ENCODE peak calls at places on chromosome X, in six cellular contexts. E, F, P, D, A and Z are unnamed samples.
A peak's percentile ranks its signal among the peaks of the same experiment; 100 is the strongest.

GRCh38 chrX:21756785-21757529 is 959 bp downstream of the SMPX start:
- DNase-seq in P (no peak), F (no peak), E (no peak), D (no peak), A (no peak), Z (no peak)

GRCh38 chrX:154775611-154776349 is 13.1 kb downstream of the DKC1 start:
- DNase-seq in E (peak; percentile 36), A (peak; percentile 13), P (no peak), D (no peak), F (no peak), Z (no peak)

GRCh38 chrX:13428055-13428786 is 108.4 kb upstream of the ATXN3L start:
- DNase-seq in P (no peak), E (peak; percentile 67), A (peak; percentile 88), F (no peak), D (no peak), Z (peak; percentile 84)

GRCh38 chrX:108177321-108177990 is 85.9 kb downstream of the ATG4A start:
- DNase-seq in D (no peak), F (no peak), A (no peak), E (no peak), P (no peak), Z (peak; percentile 16)

GRCh38 chrX:140525448-140525847 is 20.6 kb upstream of the SOX3 start:
- DNase-seq in F (no peak), E (peak; percentile 34), A (no peak), P (no peak), D (no peak), Z (no peak)

GRCh38 chrX:41334866-41335589 is 1.1 kb downstream of the DDX3X start:
- DNase-seq in A (peak; percentile 30), F (peak; percentile 48), E (peak; percentile 73), P (peak; percentile 77), D (peak; percentile 64), Z (peak; percentile 29)

GRCh38 chrX:11190745-11191510 is 79.8 kb downstream of the HCCS start:
- DNase-seq in D (no peak), P (no peak), A (peak; percentile 64), E (no peak), F (no peak), Z (no peak)

GRCh38 chrX:15146515-15146914 is 123.4 kb downstream of the ASB9 start:
- DNase-seq in A (peak; percentile 58), F (peak; percentile 11), E (peak; percentile 17), P (peak; percentile 22), D (no peak), Z (peak; percentile 12)

GRCh38 chrX:48684134-48684533 is 535 bp downstream of the WAS start:
- DNase-seq in A (no peak), D (no peak), P (no peak), E (no peak), F (no peak), Z (no peak)

GRCh38 chrX:71095971-71096701 is 485 bp downstream of the FOXO4 start:
- DNase-seq in A (peak; percentile 26), E (no peak), D (peak; percentile 51), P (no peak), F (no peak), Z (no peak)

GRCh38 chrX:259692-260355 is 21.4 kb upstream of the PLCXD1 start:
- DNase-seq in P (no peak), E (no peak), A (no peak), D (no peak), F (peak; percentile 38), Z (no peak)

GRCh38 chrX:13430136-13430827 is 110.4 kb upstream of the ATXN3L start:
- DNase-seq in E (no peak), P (no peak), F (no peak), D (no peak), A (no peak), Z (peak; percentile 75)

GRCh38 chrX:150358651-150359050 is 4.5 kb upstream of the MAMLD1 start:
- DNase-seq in D (no peak), P (no peak), A (no peak), E (no peak), F (peak; percentile 2), Z (no peak)

GRCh38 chrX:135497736-135498135 is 22.7 kb upstream of the INTS6L start:
- DNase-seq in A (no peak), F (no peak), P (no peak), E (no peak), D (no peak), Z (no peak)
- H3K27me3 ChIP-seq in A (peaks cover 42% of the 10 kb centered on the region), F (peaks cover 17% of the 10 kb centered on the region), P (peaks cover 5% of the 10 kb centered on the region), E (no peaks in the 10 kb centered on the region), D (no peaks in the 10 kb centered on the region), Z (no peaks in the 10 kb centered on the region)

DNA sequence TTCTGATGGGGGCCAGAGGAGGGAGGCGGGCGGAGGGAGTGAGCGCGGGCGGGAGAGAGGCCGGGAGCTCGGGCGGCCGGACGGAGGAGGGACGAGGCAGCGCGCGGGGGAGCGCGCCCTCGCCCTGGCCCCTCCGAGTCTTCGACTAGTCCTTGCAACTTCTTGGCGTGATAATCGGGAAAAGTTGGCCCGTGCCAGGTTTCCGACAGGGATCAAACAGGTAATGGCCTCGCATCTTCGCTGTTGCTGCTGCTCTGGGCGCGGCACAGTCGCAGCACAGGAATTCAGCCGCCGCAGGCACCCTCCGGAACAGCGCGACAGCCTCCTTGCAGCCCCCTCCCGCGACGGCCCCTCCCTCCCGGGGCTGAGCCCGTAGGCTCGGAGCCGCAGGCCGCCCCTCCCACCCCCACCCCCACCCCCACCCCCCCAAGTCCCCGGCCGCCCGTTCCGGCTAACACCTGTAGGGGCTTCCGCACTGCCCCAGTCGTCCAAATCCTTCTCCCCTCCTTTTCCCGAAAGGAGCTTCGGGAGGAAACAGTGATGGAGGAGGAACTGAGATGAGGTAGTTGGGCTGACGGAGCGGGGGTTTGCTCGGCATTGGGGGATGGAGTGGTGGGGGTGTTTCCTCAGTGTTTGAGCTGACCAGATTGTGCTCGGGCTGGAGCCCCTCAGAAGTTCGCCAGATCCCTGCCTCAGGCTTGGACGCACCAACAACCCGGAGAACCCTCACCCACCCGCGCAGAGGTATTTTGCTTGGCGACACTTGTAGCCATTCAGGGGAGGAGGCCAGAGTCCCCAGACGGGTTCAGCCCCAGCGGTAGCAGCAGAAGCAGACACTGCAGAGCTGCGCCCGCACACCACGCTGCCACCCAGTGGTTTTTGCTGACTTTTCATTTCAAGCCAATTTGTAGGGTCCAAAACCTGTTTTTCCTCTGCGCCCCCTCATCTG is at the start of gene FGF13:
- DNase-seq in P (peak; percentile 16), E (no peak), D (peak; percentile 37), A (peak; percentile 34), F (no peak), Z (no peak)
- TF ChIP-seq CTCF in P (no peak), E (peak; percentile 8), D (no peak), A (peak; percentile 48), F (peak; percentile 26), Z (peak; percentile 38)

GRCh38 chrX:22800806-22801205 is 199.0 kb upstream of the DDX53 start:
- DNase-seq in P (no peak), F (no peak), D (no peak), E (no peak), A (peak; percentile 9), Z (no peak)
- H3K27ac ChIP-seq in P (no peak overlapping the region), F (no peak overlapping the region), D (no peak overlapping the region), E (no peak overlapping the region), A (peak overlapping the region; percentile 40), Z (peak overlapping the region; percentile 33)

GRCh38 chrX:129323115-129323514 is 200.2 kb downstream of the SMARCA1 start:
- DNase-seq in E (no peak), D (no peak), F (no peak), A (no peak), P (no peak), Z (no peak)

GRCh38 chrX:129316461-129316860 is 206.8 kb downstream of the SMARCA1 start:
- DNase-seq in E (no peak), F (no peak), P (no peak), D (no peak), A (no peak), Z (no peak)

DNA sequence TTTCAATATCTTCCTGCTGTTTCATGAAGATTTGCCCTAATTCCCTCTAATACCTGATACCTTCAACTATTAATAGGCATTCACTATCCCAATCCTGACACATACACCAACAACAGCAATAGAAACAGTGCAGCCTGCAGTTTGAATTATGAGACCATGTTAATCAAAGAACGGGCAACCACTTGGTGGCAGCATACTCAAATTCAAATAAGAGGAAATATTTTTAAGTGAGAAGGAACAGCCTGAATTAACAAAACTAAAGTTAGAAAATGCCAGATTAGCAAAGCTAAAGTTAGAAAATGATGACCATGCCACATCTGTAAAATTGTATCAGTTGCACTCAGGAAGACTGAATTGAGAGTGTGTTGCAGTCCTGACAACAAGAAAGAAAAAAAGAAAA is 204.9 kb downstream of the SMARCA1 start:
- DNase-seq in D (no peak), P (peak; percentile 40), E (peak; percentile 32), A (peak; percentile 37), F (no peak), Z (peak; percentile 26)
- H3K27me3 ChIP-seq in D (no peaks in the 10 kb centered on the region), P (no peaks in the 10 kb centered on the region), E (no peaks in the 10 kb centered on the region), A (no peaks in the 10 kb centered on the region), F (no peaks in the 10 kb centered on the region), Z (no peaks in the 10 kb centered on the region)

DNA sequence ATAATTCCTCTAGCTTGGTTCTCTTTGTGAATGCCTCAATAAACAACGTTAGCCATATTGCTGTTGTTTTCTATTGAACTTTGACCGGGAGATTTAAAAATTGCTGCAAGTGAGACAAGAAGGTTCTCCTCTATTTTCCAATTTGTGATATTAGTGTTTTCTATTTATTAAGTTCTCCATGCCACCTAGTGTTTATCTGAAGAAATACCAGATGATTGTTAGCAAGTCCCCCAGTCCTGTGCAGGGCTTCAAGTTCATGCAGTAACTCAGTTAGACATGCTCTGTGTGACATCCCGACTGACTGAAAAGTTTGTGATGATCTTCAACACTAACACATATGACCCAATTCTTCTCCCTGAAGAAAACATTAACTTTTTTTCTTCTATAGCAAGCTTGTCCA is 31.5 kb upstream of the TFDP3 start:
- DNase-seq in E (peak; percentile 6), P (no peak), D (no peak), F (no peak), A (peak; percentile 44), Z (no peak)
- TF ChIP-seq CTCF in E (no peak), P (no peak), D (no peak), F (no peak), A (peak; percentile 53), Z (peak; percentile 10)

GRCh38 chrX:7720519-7720918 is 122.5 kb upstream of the VCX start:
- DNase-seq in P (no peak), D (no peak), E (no peak), F (no peak), A (no peak), Z (no peak)
- H3K27ac ChIP-seq in P (no peak overlapping the region), D (no peak overlapping the region), E (no peak overlapping the region), F (no peak overlapping the region), A (no peak overlapping the region), Z (no peak overlapping the region)

DNA sequence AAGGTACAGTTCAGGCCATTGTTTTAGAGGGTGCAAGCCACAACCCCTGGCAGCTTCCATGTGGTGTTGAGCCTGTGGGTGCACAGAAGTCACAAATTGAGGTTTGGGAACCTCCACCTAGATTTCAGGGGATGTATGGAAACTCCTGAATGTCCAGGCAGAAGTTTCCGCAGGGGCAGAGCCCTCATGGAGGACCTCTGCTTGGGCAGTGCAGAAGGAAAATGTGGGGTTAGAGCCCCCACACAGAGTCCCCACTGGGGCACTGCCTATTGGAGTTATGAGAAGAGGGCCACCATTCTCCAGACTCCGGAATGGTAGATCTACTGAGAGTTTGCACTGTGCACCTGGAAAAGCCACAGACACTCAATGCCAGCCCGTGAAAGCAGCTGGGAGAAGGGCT is 242.0 kb upstream of the ACTRT1 start:
- DNase-seq in F (no peak), D (no peak), A (no peak), P (no peak), E (no peak), Z (no peak)
- H3K27me3 ChIP-seq in F (no peaks in the 10 kb centered on the region), D (no peaks in the 10 kb centered on the region), A (no peaks in the 10 kb centered on the region), P (no peaks in the 10 kb centered on the region), E (no peaks in the 10 kb centered on the region), Z (no peaks in the 10 kb centered on the region)

GRCh38 chrX:43949669-43950068 is 23.5 kb downstream of the NDP start:
- DNase-seq in D (peak; percentile 47), E (no peak), P (peak; percentile 36), A (peak; percentile 46), F (peak; percentile 78), Z (no peak)
- TF ChIP-seq CTCF in D (no peak), E (peak; percentile 32), P (peak; percentile 26), A (peak; percentile 59), F (peak; percentile 87), Z (peak; percentile 64)